ENCODE peak calls at places on chromosomes 2 and 18, in five cellular contexts. R is stimulated activated naive CD8-positive, alpha-beta T cell treated with anti-CD3 and anti-CD28 coated beads, Interleukin-15, Interleukin-2, amounts not matched to agents 100 U/mL and 50 U/mL, for 24 hours; B is activated CD8-positive, alpha-beta memory T cell treated with anti-CD3 and anti-CD28 coated beads for 48 hours; G is posterior vena cava; F is adrenal gland. J is an unnamed sample.

GRCh38 chr2:233448565-233448964 is 94.3 kb downstream of the DGKD start:
- DNase-seq in R (no peak), F (no peak), B (no peak), G (peak; percentile 19), J (no peak)

GRCh38 chr2:126662623-126663022 is 6.7 kb downstream of the GYPC start:
- DNase-seq in G (peak; percentile 42), F (no peak), R (no peak), B (no peak), J (no peak)

GRCh38 chr2:18684202-18685040 is 95.1 kb upstream of the NT5C1B start:
- DNase-seq in R (no peak), F (no peak), B (no peak), G (no peak), J (peak; percentile 22)

GRCh38 chr18:69874058-69874457 is 73.6 kb downstream of the CD226 start:
- DNase-seq in F (no peak), R (no peak), G (no peak), B (no peak), J (no peak)

GRCh38 chr18:68662779-68663178 is 52.1 kb downstream of the TMX3 start:
- DNase-seq in R (no peak), G (no peak), B (no peak), F (no peak), J (no peak)

GRCh38 chr18:58042826-58043362 is 1.1 kb upstream of the NEDD4L start:
- DNase-seq in B (no peak), F (no peak), G (no peak), R (no peak), J (no peak)

GRCh38 chr2:68253211-68254068 is 1.1 kb upstream of the PPP3R1 start:
- DNase-seq in F (no peak), G (no peak), R (peak; percentile 14), B (no peak), J (peak; percentile 29)

GRCh38 chr2:72027426-72028161 is 120.1 kb downstream of the CYP26B1 start:
- DNase-seq in G (peak; percentile 62), F (no peak), B (no peak), R (no peak), J (no peak)

GRCh38 chr2:122136071-122136470 is 380.6 kb downstream of the TSN start:
- DNase-seq in R (no peak), B (no peak), G (no peak), F (no peak), J (no peak)

GRCh38 chr18:74869904-74870863 is 272.5 kb downstream of the ZNF407 start:
- DNase-seq in G (no peak), R (no peak), F (no peak), B (no peak), J (no peak)

GRCh38 chr18:79723628-79724027 is 44.0 kb downstream of the CTDP1 start:
- DNase-seq in F (no peak), B (no peak), G (no peak), R (no peak), J (no peak)

GRCh38 chr2:28488858-28489575 is 6.8 kb upstream of the PLB1 start:
- DNase-seq in G (no peak), B (no peak), R (no peak), F (no peak), J (no peak)

GRCh38 chr2:190911813-190912212 is 31.2 kb downstream of the GLS start:
- DNase-seq in R (no peak), B (no peak), G (no peak), F (no peak), J (no peak)

GRCh38 chr2:12881952-12882351 is 165.2 kb downstream of the TRIB2 start:
- DNase-seq in G (no peak), R (no peak), F (no peak), B (no peak), J (no peak)

GRCh38 chr2:239536186-239536585 is 135.4 kb upstream of the HDAC4 start:
- DNase-seq in R (no peak), G (peak; percentile 72), B (no peak), F (no peak), J (no peak)

GRCh38 chr2:238995634-238996033 is 147.7 kb downstream of the TWIST2 start:
- DNase-seq in R (no peak), F (no peak), B (no peak), G (no peak), J (no peak)

GRCh38 chr18:25099838-25100393 is 252.1 kb downstream of the ZNF521 start:
- DNase-seq in B (no peak), F (no peak), R (no peak), G (no peak), J (peak; percentile 12)

GRCh38 chr18:35458271-35458670 is 39.5 kb downstream of the INO80C start:
- DNase-seq in R (no peak), G (no peak), F (no peak), B (no peak), J (peak; percentile 65)

GRCh38 chr2:24702800-24703199 is 90.4 kb downstream of the PTRHD1 start:
- DNase-seq in R (no peak), F (no peak), B (no peak), G (no peak), J (peak; percentile 71)

GRCh38 chr18:80245781-80246655 is 1.3 kb downstream of the PARD6G start:
- DNase-seq in B (no peak), R (no peak), G (no peak), F (no peak), J (no peak)

GRCh38 chr2:177165731-177166711 is 46.6 kb upstream of the HNRNPA3 start:
- DNase-seq in R (peak; percentile 11), B (no peak), G (no peak), F (peak; percentile 59), J (peak; percentile 89)

GRCh38 chr2:121075006-121075545 is 209.9 kb downstream of the TFCP2L1 start:
- DNase-seq in R (peak; percentile 67), F (peak; percentile 62), B (no peak), G (peak; percentile 88), J (peak; percentile 84)

GRCh38 chr2:71697106-71698010 is 244.0 kb downstream of the DYSF start:
- DNase-seq in F (no peak), G (peak; percentile 56), B (no peak), R (no peak), J (no peak)

GRCh38 chr2:57849843-57850242 is 196.8 kb upstream of the VRK2 start:
- DNase-seq in F (no peak), G (no peak), B (no peak), R (no peak), J (no peak)

GRCh38 chr2:95278637-95279225 is 4.5 kb downstream of the PROM2 start:
- DNase-seq in G (peak; percentile 66), F (no peak), B (no peak), R (no peak), J (no peak)

GRCh38 chr2:24834733-24835395 is 41.6 kb downstream of the CENPO start:
- DNase-seq in R (no peak), B (no peak), F (no peak), G (peak; percentile 69), J (no peak)

GRCh38 chr2:239465017-239466001 is 64.5 kb upstream of the HDAC4 start:
- DNase-seq in R (no peak), G (peak; percentile 94), F (peak; percentile 94), B (no peak), J (peak; percentile 83)

GRCh38 chr2:190637331-190637734 is 11.6 kb upstream of the NAB1 start:
- DNase-seq in F (no peak), R (no peak), B (no peak), G (no peak), J (peak; percentile 6)

GRCh38 chr2:230439590-230439989 is 23.6 kb downstream of the SP100 start:
- DNase-seq in G (no peak), B (no peak), F (no peak), R (no peak), J (no peak)

GRCh38 chr2:187434342-187434785 is 13.7 kb downstream of the CALCRL start:
- DNase-seq in F (no peak), G (no peak), R (no peak), B (no peak), J (peak; percentile 11)

GRCh38 chr18:57210711-57211411 is 64.0 kb downstream of the BOD1L2 start:
- DNase-seq in B (no peak), F (no peak), G (no peak), R (no peak), J (no peak)

GRCh38 chr18:62919109-62919838 is 203.9 kb downstream of the PHLPP1 start:
- DNase-seq in B (no peak), G (no peak), F (no peak), R (no peak), J (no peak)

GRCh38 chr2:178844269-178844668 is 37.0 kb upstream of the TTN start:
- DNase-seq in B (no peak), G (no peak), R (no peak), F (no peak), J (peak; percentile 82)

GRCh38 chr2:143161982-143162837 is 33.0 kb downstream of the ARHGAP15 start:
- DNase-seq in B (no peak), R (peak; percentile 34), F (peak; percentile 58), G (no peak), J (peak; percentile 40)

GRCh38 chr2:235091421-235091820 is 139.6 kb downstream of the SH3BP4 start:
- DNase-seq in B (no peak), R (no peak), F (no peak), G (no peak), J (no peak)

GRCh38 chr2:233473386-233473791 is 93.2 kb downstream of the USP40 start:
- DNase-seq in G (peak; percentile 56), R (no peak), B (no peak), F (no peak), J (no peak)

GRCh38 chr2:122748552-122749011 is 993.1 kb downstream of the TSN start:
- DNase-seq in B (no peak), G (no peak), F (no peak), R (no peak), J (no peak)

GRCh38 chr18:70030728-70031127 is 83.1 kb upstream of the CD226 start:
- DNase-seq in F (no peak), B (no peak), G (no peak), R (no peak), J (no peak)